ENCODE peak calls at places on chromosomes 13 and 19, in five cellular contexts. X, Q, C, R and J are unnamed samples.

GRCh38 chr13:113495494-113496251 is 5.2 kb upstream of the DCUN1D2 start:
- DNase-seq in C (peak), R (no peak), X (no peak), Q (no peak), J (no peak)

GRCh38 chr19:15551183-15552004 is 43.1 kb downstream of the CYP4F22 start:
- DNase-seq in Q (peak), C (no peak), R (peak), X (no peak), J (peak)

GRCh38 chr19:15161028-15161984 is 39.5 kb downstream of the NOTCH3 start:
- DNase-seq in C (no peak), R (no peak), X (no peak), Q (peak), J (no peak)

GRCh38 chr19:13859361-13859880 is 17.5 kb upstream of the NANOS3 start:
- DNase-seq in X (no peak), C (peak), R (no peak), Q (peak), J (no peak)

GRCh38 chr19:40284501-40285352 is at the start of gene AKT2:
- DNase-seq in X (peak), C (peak), R (peak), Q (peak), J (peak)

GRCh38 chr19:49415102-49415809 is 8.0 kb downstream of the PTH2 start:
- DNase-seq in X (no peak), R (no peak), Q (no peak), C (no peak), J (no peak)

GRCh38 chr19:572891-573825 is 762 bp downstream of the BSG start:
- DNase-seq in R (no peak), Q (peak), C (peak), X (no peak), J (no peak)

GRCh38 chr19:22601906-22602630 is 32.1 kb upstream of the ZNF492 start:
- DNase-seq in Q (no peak), C (no peak), X (no peak), R (no peak), J (no peak)

GRCh38 chr13:110639935-110640334 is 24.6 kb downstream of the NAXD start:
- DNase-seq in X (no peak), R (no peak), C (no peak), Q (no peak), J (no peak)

GRCh38 chr13:106063591-106064308 is 471.7 kb downstream of the EFNB2 start:
- DNase-seq in Q (no peak), X (peak), C (peak), R (no peak), J (no peak)

GRCh38 chr13:113628291-113629270 is 29.4 kb downstream of the ATP4B start:
- DNase-seq in Q (no peak), X (no peak), R (no peak), C (no peak), J (no peak)

GRCh38 chr13:20360041-20360491 is 127.9 kb upstream of the GJB6 start:
- DNase-seq in X (peak), Q (no peak), R (no peak), C (peak), J (no peak)

GRCh38 chr13:68345963-68346362 is 1115.8 kb upstream of the PCDH9 start:
- DNase-seq in R (no peak), Q (no peak), X (no peak), C (no peak), J (no peak)

GRCh38 chr13:54563286-54563685 is 1534.7 kb downstream of the OLFM4 start:
- DNase-seq in Q (no peak), X (no peak), C (no peak), R (no peak), J (no peak)
- TF ChIP-seq CTCF in Q (no peak), X (no peak), C (no peak), R (no peak), J (no peak)

GRCh38 chr13:51832471-51833152 is 12.4 kb downstream of the TMEM272 start:
- DNase-seq in C (no peak), X (no peak), Q (no peak), R (no peak), J (peak)
- TF ChIP-seq CTCF in C (peak), X (peak), Q (peak), R (peak), J (peak)

GRCh38 chr19:20165971-20166592 is 932 bp upstream of the ZNF486 start:
- DNase-seq in X (no peak), Q (no peak), C (no peak), R (no peak), J (no peak)

GRCh38 chr19:20167020-20167644 is at the start of gene ZNF486:
- DNase-seq in C (peak), R (peak), X (peak), Q (peak), J (peak)

GRCh38 chr19:20162821-20163220 is 4.2 kb upstream of the ZNF486 start:
- DNase-seq in C (no peak), X (no peak), R (no peak), Q (no peak), J (no peak)

GRCh38 chr19:20164456-20164855 is 2.6 kb upstream of the ZNF486 start:
- DNase-seq in Q (no peak), C (no peak), X (no peak), R (no peak), J (no peak)
- TF ChIP-seq CTCF in Q (no peak), C (no peak), X (no peak), R (no peak), J (no peak)

GRCh38 chr19:48000846-48001245 is 6.4 kb downstream of the ELSPBP1 start:
- DNase-seq in C (no peak), X (no peak), Q (no peak), R (no peak), J (no peak)

GRCh38 chr19:48004236-48004635 is 9.8 kb downstream of the ELSPBP1 start:
- DNase-seq in Q (peak), C (no peak), R (no peak), X (no peak), J (no peak)

GRCh38 chr19:48010932-48011758 is 16.7 kb downstream of the ELSPBP1 start:
- DNase-seq in Q (no peak), X (no peak), C (no peak), R (no peak), J (no peak)

GRCh38 chr19:48006762-48007161 is 12.3 kb downstream of the ELSPBP1 start:
- DNase-seq in R (no peak), X (no peak), C (no peak), Q (no peak), J (no peak)
- TF ChIP-seq CTCF in R (no peak), X (no peak), C (peak), Q (peak), J (no peak)

DNA sequence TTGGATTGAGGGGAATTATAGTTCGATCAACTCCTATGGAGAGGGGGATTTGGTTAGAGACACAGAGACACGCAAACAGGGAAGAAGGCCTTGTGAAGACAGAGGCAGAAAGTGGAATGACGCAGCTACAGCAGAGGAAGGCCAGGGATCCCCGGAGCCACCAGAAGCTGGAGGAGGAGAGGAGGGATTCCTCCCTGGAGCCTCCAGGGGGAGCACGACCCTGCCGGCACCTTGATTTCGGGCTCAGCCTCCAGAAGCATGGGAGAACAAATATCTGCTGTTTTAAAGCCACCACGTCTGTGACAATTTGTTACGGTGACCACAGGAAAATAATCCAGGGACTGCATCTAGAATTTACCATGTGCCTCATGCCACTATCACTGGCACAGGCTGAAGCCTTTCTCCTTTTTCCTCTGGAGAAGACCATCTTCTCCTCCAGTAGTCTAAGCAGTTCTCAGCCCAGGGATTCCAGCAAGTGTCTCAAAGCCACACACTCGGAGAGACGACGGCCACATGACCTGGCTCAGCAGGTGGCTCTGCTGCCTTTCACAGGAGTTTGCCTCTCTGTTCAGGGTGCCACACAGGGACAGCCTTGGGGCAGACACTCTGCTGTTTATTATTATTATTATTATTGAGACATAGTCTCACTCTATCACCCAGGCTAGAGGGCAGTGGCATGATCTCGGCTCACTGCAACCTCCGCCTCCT is 39.9 kb upstream of the CCNE1 start:
- DNase-seq in X (peak), R (no peak), C (peak), Q (peak), J (no peak)
- TF ChIP-seq CTCF in X (peak), R (no peak), C (peak), Q (peak), J (peak)

DNA sequence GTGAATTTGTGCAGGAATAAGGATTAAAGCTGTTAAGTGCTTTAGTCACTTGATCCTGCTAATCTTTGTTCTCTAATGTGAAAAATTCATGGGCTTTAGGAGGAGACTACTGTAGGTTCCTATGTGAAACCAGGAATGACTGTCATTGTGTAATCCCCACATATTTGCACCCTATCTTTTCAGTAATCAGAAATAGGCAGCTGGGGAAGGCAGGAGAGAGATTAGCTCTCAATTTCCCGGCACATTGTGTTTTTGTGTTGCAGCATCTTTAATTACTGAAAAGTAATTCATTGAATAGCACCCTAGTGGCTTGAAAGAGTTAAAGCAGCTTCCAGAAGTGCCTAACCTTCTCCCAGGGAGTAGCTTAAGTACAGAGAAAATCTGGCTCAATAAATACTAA is 282.9 kb downstream of the OLFM4 start:
- DNase-seq in Q (peak), X (no peak), C (no peak), R (no peak), J (no peak)
- TF ChIP-seq CTCF in Q (no peak), X (no peak), C (no peak), R (no peak), J (no peak)

GRCh38 chr13:34148359-34148758 is 330.4 kb downstream of the RFC3 start:
- DNase-seq in Q (no peak), X (no peak), C (no peak), R (no peak), J (no peak)

GRCh38 chr13:34139660-34140059 is 321.7 kb downstream of the RFC3 start:
- DNase-seq in X (no peak), C (no peak), R (no peak), Q (no peak), J (no peak)

GRCh38 chr13:34145061-34145460 is 327.1 kb downstream of the RFC3 start:
- DNase-seq in X (no peak), Q (no peak), C (no peak), R (no peak), J (no peak)

DNA sequence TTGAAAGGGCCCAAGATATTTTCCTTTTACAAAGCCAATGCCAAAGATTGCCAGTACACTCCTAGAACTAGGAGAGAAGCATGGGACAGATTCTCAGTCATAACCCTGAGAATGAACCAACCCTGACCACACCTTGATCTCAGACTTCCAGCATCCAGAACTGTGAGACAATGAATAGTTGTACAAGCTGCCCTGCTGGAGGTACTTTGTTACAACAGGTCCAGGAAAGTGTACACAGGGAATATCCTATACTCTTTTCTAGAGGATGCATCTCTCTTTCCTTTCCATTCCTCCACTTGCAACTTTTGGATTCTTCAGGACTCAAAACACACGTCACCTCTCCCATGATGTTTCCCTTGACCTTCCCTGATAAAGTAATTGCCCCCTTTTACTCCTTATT is 325.7 kb downstream of the RFC3 start:
- DNase-seq in X (no peak), Q (no peak), R (no peak), C (no peak), J (no peak)
- TF ChIP-seq CTCF in X (no peak), Q (no peak), R (no peak), C (no peak), J (no peak)

GRCh38 chr19:1699998-1700732 is 47.8 kb upstream of the TCF3 start:
- DNase-seq in Q (peak), R (no peak), X (no peak), C (no peak), J (no peak)

GRCh38 chr19:1700733-1701663 is 48.6 kb upstream of the TCF3 start:
- DNase-seq in Q (no peak), X (no peak), C (no peak), R (no peak), J (no peak)

GRCh38 chr19:1705367-1705766 is 47.9 kb upstream of the ONECUT3 start:
- DNase-seq in C (no peak), Q (no peak), R (no peak), X (no peak), J (no peak)

GRCh38 chr19:1707240-1707639 is 46.1 kb upstream of the ONECUT3 start:
- DNase-seq in Q (no peak), R (no peak), X (no peak), C (no peak), J (no peak)

GRCh38 chr19:1704339-1704738 is 49.0 kb upstream of the ONECUT3 start:
- DNase-seq in R (no peak), X (no peak), Q (no peak), C (no peak), J (no peak)
- TF ChIP-seq CTCF in R (no peak), X (no peak), Q (no peak), C (no peak), J (no peak)

GRCh38 chr19:55674841-55675660 is at the start of gene EPN1:
- DNase-seq in X (peak), R (peak), C (peak), Q (peak), J (peak)

GRCh38 chr19:55675661-55676354 is 782 bp downstream of the EPN1 start:
- DNase-seq in X (no peak), R (no peak), Q (no peak), C (no peak), J (no peak)

GRCh38 chr19:55676889-55677505 is 2.0 kb downstream of the EPN1 start:
- DNase-seq in R (no peak), X (no peak), C (no peak), Q (no peak), J (no peak)

GRCh38 chr19:55677572-55678028 is 2.6 kb downstream of the EPN1 start:
- DNase-seq in Q (no peak), C (no peak), R (no peak), X (no peak), J (no peak)

DNA sequence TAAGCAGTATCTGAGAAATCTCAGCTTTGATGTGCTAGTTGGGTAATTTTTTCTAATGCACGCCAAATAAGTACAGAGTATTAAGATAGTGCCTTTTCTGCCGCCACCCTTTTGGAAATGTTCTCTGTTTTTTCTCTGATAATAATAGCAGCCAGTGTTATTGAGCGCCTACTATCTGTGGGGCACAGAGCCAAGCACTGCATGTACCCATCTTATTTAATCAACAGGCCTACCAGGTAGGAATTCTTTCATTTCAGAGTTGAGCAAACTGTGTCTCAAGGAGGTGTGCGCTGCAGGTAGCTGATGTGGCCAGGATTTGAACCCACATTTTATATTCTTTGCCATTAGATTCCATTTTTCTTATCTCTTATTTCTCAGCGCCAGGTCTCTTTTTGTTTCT is 1.4 kb downstream of the EPN1 start:
- DNase-seq in R (no peak), X (no peak), Q (no peak), C (no peak), J (no peak)
- TF ChIP-seq CTCF in R (no peak), X (peak), Q (no peak), C (no peak), J (no peak)